ENCODE peak calls at places on chromosomes 1 and 21, in four cellular contexts. O is Ammon's horn, M is cardiac fibroblast, I is HT1080. K is an unnamed sample.

GRCh38 chr21:16307256-16307655 is 577.5 kb downstream of the USP25 start:
- DNase-seq in O (no peak), M (peak), I (no peak), K (no peak)

GRCh38 chr1:154749078-154749760 is 120.9 kb downstream of the KCNN3 start:
- DNase-seq in O (peak), M (peak), I (peak), K (no peak)

GRCh38 chr1:224884428-224884827 is 45.0 kb upstream of the DNAH14 start:
- DNase-seq in O (no peak), M (no peak), I (no peak), K (no peak)

GRCh38 chr1:89725016-89725380 is 92.1 kb downstream of the LRRC8C start:
- DNase-seq in O (no peak), M (peak), I (no peak), K (no peak)

GRCh38 chr1:78437941-78438340 is 52.8 kb upstream of the PTGFR start:
- DNase-seq in O (no peak), M (no peak), I (no peak), K (no peak)

GRCh38 chr1:34199927-34200326 is 23.2 kb downstream of the C1orf94 start:
- DNase-seq in O (no peak), M (no peak), I (peak), K (no peak)

GRCh38 chr1:41341756-41342562 is 19.3 kb upstream of the FOXO6 start:
- DNase-seq in O (peak), M (no peak), I (no peak), K (no peak)

GRCh38 chr21:19981938-19982337 is 1016.3 kb upstream of the NCAM2 start:
- DNase-seq in O (no peak), M (no peak), I (peak), K (no peak)

GRCh38 chr1:88973520-88974137 is 18.8 kb downstream of the KYAT3 start:
- DNase-seq in O (no peak), M (peak), I (peak), K (no peak)

GRCh38 chr1:5508669-5509330 is 483.4 kb downstream of the NPHP4 start:
- DNase-seq in O (no peak), M (no peak), I (no peak), K (no peak)

GRCh38 chr1:1573843-1574720 is 581 bp downstream of the SSU72 start:
- DNase-seq in O (peak), M (peak), I (peak), K (no peak)

GRCh38 chr1:39407889-39408640 is 83.4 kb upstream of the BMP8A start:
- DNase-seq in O (no peak), M (peak), I (no peak), K (no peak)

GRCh38 chr1:38489844-38490270 is 369.7 kb downstream of the RRAGC start:
- DNase-seq in O (peak), M (no peak), I (peak), K (no peak)

GRCh38 chr1:236147068-236147467 is 4.7 kb downstream of the GPR137B start:
- DNase-seq in O (no peak), M (no peak), I (no peak), K (no peak)

GRCh38 chr1:153612755-153613331 is at the start of gene S100A16:
- DNase-seq in O (no peak), M (peak), I (peak), K (peak)